ENCODE peak calls at places on chromosomes 16 and 17, in ten cellular contexts. W, U, J, H, S, B, D, I, X and G are unnamed samples.

GRCh38 chr17:1999557-2000251 is 25.4 kb downstream of the RTN4RL1 start:
- DNase-seq in W (peak; percentile 82), U (no peak), J (peak; percentile 78), H (no peak), S (no peak), B (peak; percentile 45), D (no peak), I (peak; percentile 74), X (peak; percentile 78), G (no peak)

GRCh38 chr16:188674-189073 is 8.4 kb downstream of the HBQ1 start:
- DNase-seq in W (no peak), U (no peak), J (no peak), H (no peak), S (no peak), B (no peak), D (peak; percentile 28), I (no peak), X (no peak), G (no peak)

GRCh38 chr17:67364847-67365761 is 1.3 kb downstream of the PSMD12 start:
- DNase-seq in W (no peak), U (no peak), J (no peak), H (no peak), S (no peak), B (no peak), D (peak; percentile 35), I (no peak), X (no peak), G (no peak)

GRCh38 chr17:32269377-32269776 is 3.7 kb downstream of the RHBDL3 start:
- DNase-seq in W (no peak), U (no peak), J (no peak), H (no peak), S (no peak), B (no peak), D (no peak), I (no peak), X (no peak), G (no peak)

GRCh38 chr16:48118841-48119240 is 37.0 kb downstream of the ABCC12 start:
- DNase-seq in W (no peak), U (no peak), J (no peak), H (no peak), S (no peak), B (no peak), D (no peak), I (no peak), X (no peak), G (no peak)

GRCh38 chr17:77407321-77408277 is 266.8 kb downstream of the SEC14L1 start:
- DNase-seq in W (no peak), U (no peak), J (peak; percentile 94), H (no peak), S (peak; percentile 70), B (no peak), D (no peak), I (no peak), X (peak; percentile 96), G (no peak)

GRCh38 chr16:57606847-57607501 is 21.5 kb upstream of the ADGRG1 start:
- DNase-seq in W (no peak), U (no peak), J (peak; percentile 58), H (peak; percentile 67), S (no peak), B (no peak), D (no peak), I (no peak), X (no peak), G (no peak)

GRCh38 chr17:28078443-28079229 is 36.2 kb downstream of the NLK start:
- DNase-seq in W (no peak), U (no peak), J (no peak), H (no peak), S (no peak), B (peak; percentile 12), D (no peak), I (no peak), X (no peak), G (no peak)

GRCh38 chr17:17365476-17366110 is 62.4 kb downstream of the NT5M start:
- DNase-seq in W (no peak), U (no peak), J (no peak), H (peak; percentile 54), S (no peak), B (no peak), D (no peak), I (peak; percentile 49), X (no peak), G (no peak)

GRCh38 chr17:17361543-17362511 is 58.7 kb downstream of the NT5M start:
- DNase-seq in W (peak; percentile 68), U (no peak), J (peak; percentile 51), H (peak; percentile 59), S (peak; percentile 12), B (peak; percentile 33), D (no peak), I (peak; percentile 62), X (peak; percentile 59), G (no peak)

GRCh38 chr17:17364338-17364667 is 61.1 kb downstream of the NT5M start:
- DNase-seq in W (no peak), U (no peak), J (peak; percentile 29), H (no peak), S (peak; percentile 6), B (no peak), D (no peak), I (peak; percentile 59), X (peak; percentile 35), G (no peak)

GRCh38 chr17:17362531-17362930 is 59.4 kb downstream of the NT5M start:
- DNase-seq in W (no peak), U (no peak), J (peak; percentile 20), H (peak; percentile 33), S (peak; percentile 9), B (no peak), D (no peak), I (peak; percentile 38), X (peak; percentile 36), G (no peak)

DNA sequence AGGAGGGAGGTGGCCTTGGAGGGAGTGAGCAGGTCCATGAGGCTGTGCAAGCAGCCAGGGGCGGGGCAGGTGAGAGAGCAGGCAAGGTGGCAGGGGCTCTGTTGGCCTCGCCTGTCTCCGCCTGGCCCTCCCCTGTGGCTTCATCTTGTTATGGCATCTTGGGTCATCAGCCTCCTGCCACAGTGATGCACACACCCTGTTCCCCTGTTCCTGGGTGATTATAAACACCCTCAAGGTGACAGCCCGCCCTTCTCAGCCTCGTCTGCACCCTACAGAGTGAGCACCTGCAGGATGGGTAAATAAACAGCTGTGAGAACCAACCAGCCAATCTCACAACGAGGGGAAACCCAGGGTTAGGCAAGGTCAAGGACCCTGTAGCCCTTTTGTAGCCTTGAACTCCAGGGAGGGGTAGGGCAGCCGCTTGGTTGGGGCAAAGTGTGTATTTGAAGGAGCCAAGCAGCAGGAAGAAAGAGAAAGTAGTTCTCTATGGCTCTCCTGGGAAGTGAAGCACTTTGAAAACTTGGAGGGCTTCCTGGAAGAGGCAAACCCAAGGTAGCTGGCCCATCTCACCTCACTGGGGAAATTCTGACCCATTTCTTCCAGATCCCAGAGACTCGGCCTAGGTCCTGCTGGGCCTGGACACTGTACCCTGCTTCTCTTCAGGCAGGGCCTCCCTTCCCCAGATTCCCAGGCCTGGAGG is 60.6 kb downstream of the NT5M start:
- DNase-seq in W (no peak), U (no peak), J (peak; percentile 58), H (peak; percentile 62), S (peak; percentile 4), B (no peak), D (no peak), I (peak; percentile 78), X (peak; percentile 44), G (no peak)
- H3K4me3 ChIP-seq in W (no peak overlapping the region), U (no peak overlapping the region), J (no peak overlapping the region), H (no peak overlapping the region), S (no peak overlapping the region), B (no peak overlapping the region), D (no peak overlapping the region), I (no peak overlapping the region), X (no peak overlapping the region), G (no peak overlapping the region)

GRCh38 chr17:22507823-22508222 is 815.5 kb downstream of the KCNJ18 start:
- DNase-seq in W (no peak), U (no peak), J (no peak), H (no peak), S (no peak), B (no peak), D (no peak), I (no peak), X (no peak), G (no peak)
- TF ChIP-seq CTCF in W (no peak), U (no peak), J (no peak), H (no peak), S (no peak), B (no peak), D (no peak), I (no peak), X (no peak), G (no peak)

DNA sequence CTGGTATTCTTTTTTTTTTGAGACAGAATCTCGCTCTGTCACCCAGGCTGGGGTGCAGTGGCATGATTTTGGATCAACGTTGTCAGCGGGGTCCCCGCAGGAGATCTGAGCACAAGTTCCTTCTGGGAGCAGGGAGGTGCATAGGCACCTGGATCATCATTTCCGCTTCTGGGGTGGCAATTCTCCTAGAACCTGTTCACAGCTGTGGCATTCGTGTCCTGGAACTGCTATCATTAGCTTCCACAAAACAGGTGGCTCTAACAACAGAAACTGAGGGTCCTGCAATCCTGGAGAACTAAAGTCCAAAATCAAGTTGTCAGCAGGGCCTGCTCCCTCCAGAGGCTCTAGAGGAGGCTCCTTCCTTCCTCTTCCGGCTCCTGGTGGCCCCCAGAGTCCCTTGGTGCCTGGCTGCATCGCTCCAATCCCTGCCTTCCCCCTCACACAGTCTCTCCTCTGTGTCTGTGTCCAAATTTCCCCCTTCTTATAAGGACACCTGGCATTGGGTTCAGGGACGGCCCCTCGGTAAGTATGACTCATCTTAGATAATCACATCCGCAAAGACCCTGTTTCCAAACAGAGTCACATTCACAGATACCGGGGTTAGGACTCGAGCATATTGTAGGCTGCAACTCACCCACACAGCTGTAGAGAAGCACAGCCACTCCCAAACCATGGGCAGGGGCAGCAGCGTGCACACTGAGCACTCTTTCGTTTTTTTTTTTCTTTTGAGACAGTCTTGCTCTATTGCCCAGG is 43.5 kb upstream of the KLHDC4 start:
- DNase-seq in W (no peak), U (no peak), J (no peak), H (no peak), S (no peak), B (peak; percentile 16), D (peak; percentile 92), I (no peak), X (no peak), G (no peak)
- H3K4me3 ChIP-seq in W (no peak overlapping the region), U (no peak overlapping the region), J (no peak overlapping the region), H (no peak overlapping the region), S (no peak overlapping the region), B (no peak overlapping the region), D (peak overlapping the region; percentile 30), I (no peak overlapping the region), X (no peak overlapping the region), G (no peak overlapping the region)

GRCh38 chr17:73784015-73784603 is 139.9 kb upstream of the SDK2 start:
- DNase-seq in W (no peak), U (no peak), J (no peak), H (no peak), S (no peak), B (no peak), D (no peak), I (no peak), X (no peak), G (no peak)

GRCh38 chr17:73782231-73782630 is 138.0 kb upstream of the SDK2 start:
- DNase-seq in W (no peak), U (no peak), J (no peak), H (no peak), S (no peak), B (no peak), D (no peak), I (no peak), X (no peak), G (no peak)

GRCh38 chr17:73785466-73785865 is 141.2 kb upstream of the SDK2 start:
- DNase-seq in W (no peak), U (no peak), J (no peak), H (no peak), S (no peak), B (no peak), D (no peak), I (no peak), X (no peak), G (no peak)

GRCh38 chr17:73783382-73783766 is 139.1 kb upstream of the SDK2 start:
- DNase-seq in W (no peak), U (no peak), J (no peak), H (no peak), S (no peak), B (no peak), D (no peak), I (no peak), X (no peak), G (no peak)

DNA sequence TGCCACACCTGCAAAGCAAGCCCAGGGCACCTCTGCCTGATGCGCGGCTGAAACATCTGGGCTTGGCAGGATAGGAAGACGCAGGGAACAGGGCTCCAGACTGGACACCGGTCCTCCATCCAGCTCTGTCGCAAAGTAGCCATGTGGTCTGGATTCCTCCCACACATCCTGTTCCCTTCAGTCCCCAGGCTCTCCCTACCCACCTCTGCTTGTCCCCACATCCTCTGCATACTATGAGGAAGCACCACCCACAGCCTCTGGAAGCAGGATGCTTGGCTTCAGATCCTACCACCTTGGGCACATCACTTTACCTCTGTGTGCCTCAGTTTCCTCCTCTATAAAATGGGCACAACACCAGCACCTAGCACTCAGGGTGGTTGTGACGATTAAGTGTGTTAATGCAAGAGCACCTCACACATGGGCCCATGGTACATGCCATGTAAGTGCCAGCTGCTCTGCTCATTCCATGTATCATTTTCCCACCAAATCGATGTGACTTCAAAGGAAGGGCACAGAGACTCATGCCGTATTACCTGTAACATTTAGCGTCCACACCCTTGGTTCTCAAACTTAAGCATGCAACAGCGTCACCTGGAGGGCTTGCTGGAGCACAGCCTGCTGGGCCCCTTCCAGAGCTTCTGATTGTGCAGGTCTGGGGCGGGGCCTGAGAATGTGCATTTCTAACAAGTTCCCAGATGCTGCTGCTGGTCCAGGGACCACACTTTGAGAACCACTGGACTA is 138.6 kb upstream of the SDK2 start:
- DNase-seq in W (no peak), U (no peak), J (no peak), H (no peak), S (no peak), B (no peak), D (peak; percentile 9), I (no peak), X (no peak), G (no peak)
- TF ChIP-seq CTCF in W (no peak), U (no peak), J (no peak), H (no peak), S (no peak), B (no peak), D (peak; percentile 9), I (no peak), X (no peak), G (no peak)